ENCODE peak calls at places on chromosomes 11 and 22, in seven cellular contexts. One of them, this sample, is unnamed.
A peak's percentile ranks its signal among the peaks of the same experiment; 100 is the strongest.

GRCh38 chr22:49657275-49657973 is 170.2 kb downstream of the BRD1 start:
- DNase-seq in stomach: peak; percentile 48
- DNase-seq in SK-N-SH: no peak
- DNase-seq in HepG2: no peak
- DNase-seq in A549: no peak
- DNase-seq in suprapubic skin: peak; percentile 81
- DNase-seq in ovary: no peak
- DNase-seq in this sample: peak; percentile 77

GRCh38 chr22:50620861-50621490 is 7.0 kb downstream of the ARSA start:
- DNase-seq in stomach: no peak
- DNase-seq in SK-N-SH: no peak
- DNase-seq in A549: no peak
- DNase-seq in HepG2: peak; percentile 25
- DNase-seq in suprapubic skin: no peak
- DNase-seq in ovary: no peak
- DNase-seq in this sample: peak; percentile 39

GRCh38 chr11:104623518-104623917 is 274.7 kb downstream of the CASP12 start:
- DNase-seq in suprapubic skin: no peak
- DNase-seq in SK-N-SH: no peak
- DNase-seq in stomach: no peak
- DNase-seq in A549: no peak
- DNase-seq in ovary: no peak
- DNase-seq in HepG2: no peak
- DNase-seq in this sample: no peak

GRCh38 chr22:47678048-47678447 is 915.6 kb downstream of the TBC1D22A start:
- DNase-seq in HepG2: no peak
- DNase-seq in ovary: no peak
- DNase-seq in SK-N-SH: no peak
- DNase-seq in stomach: no peak
- DNase-seq in A549: no peak
- DNase-seq in suprapubic skin: no peak
- DNase-seq in this sample: no peak

GRCh38 chr11:124740277-124740882 is 638 bp downstream of the NRGN start:
- DNase-seq in ovary: peak; percentile 37
- DNase-seq in suprapubic skin: peak; percentile 73
- DNase-seq in A549: peak; percentile 46
- DNase-seq in HepG2: no peak
- DNase-seq in stomach: no peak
- DNase-seq in SK-N-SH: peak; percentile 76
- DNase-seq in this sample: peak; percentile 87

GRCh38 chr11:70381872-70382842 is 16.2 kb upstream of the CTTN start:
- DNase-seq in ovary: no peak
- DNase-seq in suprapubic skin: no peak
- DNase-seq in HepG2: no peak
- DNase-seq in A549: peak; percentile 69
- DNase-seq in SK-N-SH: no peak
- DNase-seq in stomach: no peak
- DNase-seq in this sample: no peak

GRCh38 chr11:64837887-64838351 is 6.5 kb downstream of the CDC42BPG start:
- DNase-seq in HepG2: no peak
- DNase-seq in SK-N-SH: no peak
- DNase-seq in stomach: no peak
- DNase-seq in suprapubic skin: peak; percentile 63
- DNase-seq in ovary: no peak
- DNase-seq in A549: no peak
- DNase-seq in this sample: no peak

GRCh38 chr11:17979770-17980371 is 33.0 kb downstream of the SERGEF start:
- DNase-seq in suprapubic skin: no peak
- DNase-seq in HepG2: peak; percentile 31
- DNase-seq in SK-N-SH: peak; percentile 59
- DNase-seq in ovary: peak; percentile 15
- DNase-seq in stomach: peak; percentile 37
- DNase-seq in A549: peak; percentile 57
- DNase-seq in this sample: no peak

GRCh38 chr11:37811349-37811748 is 1213.3 kb upstream of the RAG2 start:
- DNase-seq in A549: no peak
- DNase-seq in HepG2: no peak
- DNase-seq in suprapubic skin: no peak
- DNase-seq in ovary: no peak
- DNase-seq in SK-N-SH: no peak
- DNase-seq in stomach: no peak
- DNase-seq in this sample: peak; percentile 30

GRCh38 chr22:48268771-48269552 is 1506.5 kb downstream of the TBC1D22A start:
- DNase-seq in SK-N-SH: no peak
- DNase-seq in A549: no peak
- DNase-seq in stomach: no peak
- DNase-seq in HepG2: no peak
- DNase-seq in suprapubic skin: peak; percentile 51
- DNase-seq in ovary: no peak
- DNase-seq in this sample: peak; percentile 84

GRCh38 chr22:27416553-27417427 is 384.8 kb downstream of the MN1 start:
- DNase-seq in ovary: no peak
- DNase-seq in suprapubic skin: no peak
- DNase-seq in SK-N-SH: peak; percentile 66
- DNase-seq in HepG2: no peak
- DNase-seq in A549: no peak
- DNase-seq in stomach: peak; percentile 34
- DNase-seq in this sample: peak; percentile 38

GRCh38 chr22:44661659-44662569 is 40.1 kb upstream of the PRR5 start:
- DNase-seq in ovary: no peak
- DNase-seq in HepG2: no peak
- DNase-seq in suprapubic skin: peak; percentile 55
- DNase-seq in stomach: no peak
- DNase-seq in SK-N-SH: peak; percentile 6
- DNase-seq in A549: no peak
- DNase-seq in this sample: no peak

GRCh38 chr11:70061734-70062133 is 16.4 kb upstream of the ANO1 start:
- DNase-seq in ovary: no peak
- DNase-seq in SK-N-SH: no peak
- DNase-seq in suprapubic skin: no peak
- DNase-seq in HepG2: no peak
- DNase-seq in A549: no peak
- DNase-seq in stomach: no peak
- DNase-seq in this sample: no peak

GRCh38 chr11:78840190-78840589 is 265.5 kb upstream of the NARS2 start:
- DNase-seq in suprapubic skin: no peak
- DNase-seq in A549: no peak
- DNase-seq in ovary: no peak
- DNase-seq in stomach: no peak
- DNase-seq in SK-N-SH: peak; percentile 36
- DNase-seq in HepG2: no peak
- DNase-seq in this sample: no peak

GRCh38 chr11:65792456-65792855 is 5.6 kb downstream of the OVOL1 start:
- DNase-seq in suprapubic skin: no peak
- DNase-seq in stomach: no peak
- DNase-seq in ovary: no peak
- DNase-seq in SK-N-SH: peak; percentile 19
- DNase-seq in A549: no peak
- DNase-seq in HepG2: no peak
- DNase-seq in this sample: peak; percentile 75

GRCh38 chr11:92881940-92882339 is 87.5 kb upstream of the MTNR1B start:
- DNase-seq in SK-N-SH: no peak
- DNase-seq in suprapubic skin: no peak
- DNase-seq in stomach: no peak
- DNase-seq in A549: no peak
- DNase-seq in ovary: no peak
- DNase-seq in HepG2: no peak
- DNase-seq in this sample: no peak

GRCh38 chr22:46085831-46086576 is 64.3 kb upstream of the PPARA start:
- DNase-seq in ovary: peak; percentile 76
- DNase-seq in HepG2: no peak
- DNase-seq in A549: peak; percentile 74
- DNase-seq in SK-N-SH: no peak
- DNase-seq in suprapubic skin: peak; percentile 94
- DNase-seq in stomach: peak; percentile 87
- DNase-seq in this sample: peak; percentile 88

GRCh38 chr11:2806351-2807058 is 79.1 kb downstream of the CDKN1C start:
- DNase-seq in SK-N-SH: no peak
- DNase-seq in ovary: peak; percentile 46
- DNase-seq in HepG2: no peak
- DNase-seq in stomach: peak; percentile 25
- DNase-seq in A549: no peak
- DNase-seq in suprapubic skin: peak; percentile 61
- DNase-seq in this sample: peak; percentile 20

GRCh38 chr11:46446343-46446751 is 54.8 kb upstream of the CHRM4 start:
- DNase-seq in SK-N-SH: no peak
- DNase-seq in ovary: no peak
- DNase-seq in A549: no peak
- DNase-seq in stomach: no peak
- DNase-seq in suprapubic skin: no peak
- DNase-seq in HepG2: no peak
- DNase-seq in this sample: no peak

GRCh38 chr11:107683807-107684206 is 28.0 kb downstream of the SLN start:
- DNase-seq in suprapubic skin: no peak
- DNase-seq in ovary: no peak
- DNase-seq in HepG2: no peak
- DNase-seq in SK-N-SH: peak; percentile 24
- DNase-seq in stomach: no peak
- DNase-seq in A549: peak; percentile 25
- DNase-seq in this sample: no peak

GRCh38 chr11:15233386-15233785 is 118.7 kb downstream of the INSC start:
- DNase-seq in stomach: no peak
- DNase-seq in HepG2: no peak
- DNase-seq in SK-N-SH: no peak
- DNase-seq in A549: no peak
- DNase-seq in ovary: no peak
- DNase-seq in suprapubic skin: no peak
- DNase-seq in this sample: no peak

GRCh38 chr22:23767673-23768548 is at the start of gene CHCHD10:
- DNase-seq in stomach: peak; percentile 85
- DNase-seq in A549: peak; percentile 65
- DNase-seq in suprapubic skin: peak; percentile 89
- DNase-seq in HepG2: peak; percentile 75
- DNase-seq in ovary: peak; percentile 86
- DNase-seq in SK-N-SH: peak; percentile 96
- DNase-seq in this sample: peak; percentile 96

GRCh38 chr11:83004855-83005556 is 66.7 kb downstream of the RAB30 start:
- DNase-seq in A549: no peak
- DNase-seq in stomach: no peak
- DNase-seq in suprapubic skin: no peak
- DNase-seq in SK-N-SH: no peak
- DNase-seq in ovary: no peak
- DNase-seq in HepG2: no peak
- DNase-seq in this sample: no peak

GRCh38 chr11:102345923-102346322 is 1.1 kb upstream of the BIRC2 start:
- DNase-seq in SK-N-SH: no peak
- DNase-seq in A549: no peak
- DNase-seq in stomach: no peak
- DNase-seq in ovary: no peak
- DNase-seq in suprapubic skin: no peak
- DNase-seq in HepG2: peak; percentile 64
- DNase-seq in this sample: no peak
- TF ChIP-seq EP300 in SK-N-SH: no peak
- TF ChIP-seq EP300 in A549: no peak
- TF ChIP-seq EP300 in stomach: no peak
- TF ChIP-seq EP300 in ovary: no peak
- TF ChIP-seq EP300 in suprapubic skin: no peak
- TF ChIP-seq EP300 in HepG2: no peak
- TF ChIP-seq EP300 in this sample: no peak

GRCh38 chr11:67368621-67369020 is 4.8 kb downstream of the CLCF1 start:
- DNase-seq in HepG2: no peak
- DNase-seq in ovary: no peak
- DNase-seq in stomach: no peak
- DNase-seq in SK-N-SH: no peak
- DNase-seq in A549: no peak
- DNase-seq in suprapubic skin: no peak
- DNase-seq in this sample: no peak

GRCh38 chr11:67366546-67366945 is 6.9 kb downstream of the CLCF1 start:
- DNase-seq in HepG2: no peak
- DNase-seq in A549: no peak
- DNase-seq in ovary: peak; percentile 78
- DNase-seq in stomach: no peak
- DNase-seq in SK-N-SH: no peak
- DNase-seq in suprapubic skin: no peak
- DNase-seq in this sample: no peak

GRCh38 chr11:67367836-67368227 is 5.6 kb downstream of the CLCF1 start:
- DNase-seq in ovary: no peak
- DNase-seq in A549: no peak
- DNase-seq in HepG2: no peak
- DNase-seq in SK-N-SH: no peak
- DNase-seq in stomach: no peak
- DNase-seq in suprapubic skin: no peak
- DNase-seq in this sample: no peak

GRCh38 chr11:67365756-67366384 is 7.5 kb downstream of the CLCF1 start:
- DNase-seq in suprapubic skin: no peak
- DNase-seq in SK-N-SH: no peak
- DNase-seq in A549: no peak
- DNase-seq in stomach: no peak
- DNase-seq in HepG2: no peak
- DNase-seq in ovary: peak; percentile 76
- DNase-seq in this sample: no peak

DNA sequence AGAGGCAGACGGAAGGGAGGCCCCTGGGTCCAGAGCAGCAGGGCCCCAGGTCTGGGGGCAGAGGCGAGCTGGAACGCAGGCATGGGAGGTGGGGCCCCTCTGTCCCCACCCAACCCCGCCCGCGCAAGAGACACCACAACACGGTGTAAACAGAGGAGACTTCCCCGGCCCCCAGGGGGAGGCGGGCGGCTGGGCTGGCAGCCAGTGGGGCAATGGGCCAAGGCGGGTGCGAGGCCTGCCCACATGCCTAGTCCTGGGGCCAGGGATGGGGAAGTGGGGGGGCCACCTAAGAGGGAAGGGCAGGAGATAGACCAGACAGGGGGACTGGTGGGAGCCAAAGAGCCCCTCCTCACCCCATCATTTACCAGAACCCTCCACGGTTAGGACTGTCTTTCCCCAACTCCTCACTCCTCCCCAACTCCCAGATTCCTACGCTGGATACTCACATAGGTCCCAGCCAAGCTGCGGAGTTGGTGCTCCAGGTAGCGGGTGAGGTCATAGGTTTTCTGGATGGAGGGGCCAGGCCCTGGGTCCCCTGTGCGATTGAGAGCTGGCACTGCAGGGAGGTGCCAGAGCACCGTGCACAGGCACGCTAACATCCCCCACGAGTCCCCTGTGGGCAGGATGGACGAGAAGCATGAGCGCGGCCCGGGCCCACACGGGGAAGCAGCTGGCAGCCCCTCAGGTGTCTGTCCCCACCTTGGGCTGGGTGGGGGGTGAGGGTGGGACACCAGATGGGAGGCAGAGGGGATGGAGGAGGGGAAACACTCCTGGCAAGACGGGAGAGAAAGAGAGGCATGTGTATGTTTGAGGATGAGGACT is 6.2 kb downstream of the CLCF1 start:
- DNase-seq in A549: no peak
- DNase-seq in stomach: no peak
- DNase-seq in HepG2: no peak
- DNase-seq in SK-N-SH: no peak
- DNase-seq in ovary: peak; percentile 76
- DNase-seq in suprapubic skin: no peak
- DNase-seq in this sample: peak; percentile 88
- TF ChIP-seq EP300 in A549: no peak
- TF ChIP-seq EP300 in stomach: no peak
- TF ChIP-seq EP300 in HepG2: no peak
- TF ChIP-seq EP300 in SK-N-SH: no peak
- TF ChIP-seq EP300 in ovary: no peak
- TF ChIP-seq EP300 in suprapubic skin: no peak
- TF ChIP-seq EP300 in this sample: no peak

GRCh38 chr11:13635804-13636203 is 32.7 kb upstream of the FAR1 start:
- DNase-seq in stomach: no peak
- DNase-seq in SK-N-SH: no peak
- DNase-seq in ovary: no peak
- DNase-seq in A549: no peak
- DNase-seq in HepG2: no peak
- DNase-seq in suprapubic skin: no peak
- DNase-seq in this sample: no peak
- TF ChIP-seq EP300 in stomach: no peak
- TF ChIP-seq EP300 in SK-N-SH: no peak
- TF ChIP-seq EP300 in ovary: no peak
- TF ChIP-seq EP300 in A549: no peak
- TF ChIP-seq EP300 in HepG2: no peak
- TF ChIP-seq EP300 in suprapubic skin: no peak
- TF ChIP-seq EP300 in this sample: no peak

GRCh38 chr11:45288395-45288794 is 2.3 kb upstream of the SYT13 start:
- DNase-seq in suprapubic skin: no peak
- DNase-seq in stomach: no peak
- DNase-seq in ovary: no peak
- DNase-seq in SK-N-SH: no peak
- DNase-seq in HepG2: no peak
- DNase-seq in A549: no peak
- DNase-seq in this sample: no peak
- TF ChIP-seq EP300 in suprapubic skin: no peak
- TF ChIP-seq EP300 in stomach: no peak
- TF ChIP-seq EP300 in ovary: no peak
- TF ChIP-seq EP300 in SK-N-SH: no peak
- TF ChIP-seq EP300 in HepG2: no peak
- TF ChIP-seq EP300 in A549: no peak
- TF ChIP-seq EP300 in this sample: no peak

This sample was measured in upper lobe of left lung.